ENCODE peak calls at places on chromosomes 3 and 15, in four cellular contexts. D is GM23338, V is choroid plexus epithelial cell, E is endodermal cell. K is an unnamed sample.

GRCh38 chr15:75718326-75718725 is 5.7 kb upstream of the CSPG4 start:
- DNase-seq in E (no peak), V (peak), D (no peak), K (peak)

GRCh38 chr3:126418256-126418530 is 23.5 kb downstream of the CFAP100 start:
- DNase-seq in D (no peak), E (no peak), V (no peak), K (no peak)

GRCh38 chr15:50939911-50940310 is 31.4 kb downstream of the AP4E1 start:
- DNase-seq in E (no peak), V (peak), D (no peak), K (peak)

GRCh38 chr15:57388199-57388863 is 12.0 kb downstream of the CGNL1 start:
- DNase-seq in V (no peak), E (no peak), D (no peak), K (peak)

GRCh38 chr3:14392231-14392630 is 10.2 kb upstream of the SLC6A6 start:
- DNase-seq in V (no peak), E (peak), D (peak), K (no peak)

GRCh38 chr3:98884675-98885371 is 16.7 kb downstream of the DCBLD2 start:
- DNase-seq in V (peak), D (no peak), E (no peak), K (peak)

GRCh38 chr3:56988874-56989433 is 71.5 kb upstream of the SPATA12 start:
- DNase-seq in V (peak), D (peak), E (peak), K (peak)

GRCh38 chr3:143171656-143172055 is 52.1 kb downstream of the CHST2 start:
- DNase-seq in E (no peak), V (peak), D (no peak), K (peak)

GRCh38 chr3:16898595-16899395 is 14.0 kb downstream of the PLCL2 start:
- DNase-seq in D (no peak), E (no peak), V (no peak), K (no peak)

GRCh38 chr3:167116120-167116922 is 263.8 kb downstream of the ZBBX start:
- DNase-seq in D (no peak), V (no peak), E (peak), K (no peak)

GRCh38 chr3:149547413-149547812 is 72.9 kb downstream of the TM4SF4 start:
- DNase-seq in D (no peak), V (no peak), E (no peak), K (peak)

GRCh38 chr3:165544432-165544831 is 292.8 kb downstream of the BCHE start:
- DNase-seq in D (no peak), V (no peak), E (no peak), K (no peak)

GRCh38 chr15:42503822-42504221 is 8.4 kb downstream of the SNAP23 start:
- DNase-seq in D (no peak), V (no peak), E (no peak), K (no peak)

GRCh38 chr15:42498212-42499038 is 3.0 kb downstream of the SNAP23 start:
- DNase-seq in D (no peak), V (no peak), E (no peak), K (no peak)

GRCh38 chr15:42499888-42500609 is 4.6 kb downstream of the SNAP23 start:
- DNase-seq in V (peak), E (no peak), D (peak), K (peak)

GRCh38 chr15:42504631-42505030 is 9.2 kb downstream of the SNAP23 start:
- DNase-seq in V (peak), E (no peak), D (no peak), K (no peak)

GRCh38 chr15:42502472-42502871 is 7.0 kb downstream of the SNAP23 start:
- DNase-seq in D (no peak), E (no peak), V (no peak), K (peak)
- H3K4me3 ChIP-seq in D (no peak), E (no peak), V (no peak), K (no peak)

GRCh38 chr3:54989023-54989380 is 61.1 kb upstream of the LRTM1 start:
- DNase-seq in V (no peak), D (no peak), E (no peak), K (no peak)
- TF ChIP-seq CTCF in V (no peak), D (no peak), E (no peak), K (no peak)

DNA sequence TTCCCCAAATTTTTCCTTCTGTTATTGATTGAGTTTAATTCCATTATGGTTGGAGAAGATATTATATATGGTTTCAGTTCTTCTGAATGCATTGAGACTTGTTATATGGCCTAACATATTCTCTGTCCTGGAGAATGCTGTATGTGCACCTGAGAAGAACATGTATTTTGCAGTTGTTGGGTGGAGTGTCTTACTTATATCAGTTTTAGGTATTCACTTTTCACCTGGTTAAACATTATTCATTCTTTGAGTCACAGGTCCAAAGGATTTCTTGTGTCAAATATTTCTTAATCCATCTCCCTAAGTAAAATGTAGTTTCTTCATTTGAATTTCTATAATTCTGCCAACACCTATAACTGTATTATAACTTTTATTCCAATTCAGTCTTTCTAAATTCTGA is 17.8 kb downstream of the ACKR2 start:
- DNase-seq in V (no peak), E (no peak), D (no peak), K (no peak)
- H3K4me3 ChIP-seq in V (no peak), E (no peak), D (no peak), K (no peak)

GRCh38 chr15:37035349-37035748 is 65.0 kb downstream of the MEIS2 start:
- DNase-seq in E (no peak), D (no peak), V (no peak), K (no peak)

GRCh38 chr15:37034835-37035234 is 65.5 kb downstream of the MEIS2 start:
- DNase-seq in V (no peak), E (no peak), D (no peak), K (no peak)

GRCh38 chr15:37037256-37037655 is 63.1 kb downstream of the MEIS2 start:
- DNase-seq in D (no peak), E (no peak), V (no peak), K (no peak)

GRCh38 chr15:37032091-37032775 is 68.1 kb downstream of the MEIS2 start:
- DNase-seq in D (no peak), E (no peak), V (no peak), K (no peak)

DNA sequence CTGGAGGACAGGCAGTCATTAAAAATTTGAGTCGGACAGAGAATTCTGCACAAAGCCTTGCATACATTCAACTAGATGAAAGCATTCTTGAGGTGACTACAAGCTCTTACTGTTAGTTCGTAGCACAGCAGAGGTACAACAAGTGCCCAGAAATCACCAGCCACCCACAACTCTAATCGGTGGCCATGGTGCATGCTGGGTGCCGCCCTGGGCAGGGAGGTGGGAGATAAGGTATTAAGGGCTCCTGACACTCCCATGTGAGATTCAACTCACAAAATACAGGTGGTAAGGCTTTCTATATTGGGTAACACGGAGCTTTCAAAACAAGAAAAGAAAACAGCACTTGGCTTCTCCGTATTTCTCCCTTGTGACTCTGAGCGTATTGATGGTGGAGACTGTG is 66.0 kb downstream of the MEIS2 start:
- DNase-seq in V (no peak), D (no peak), E (no peak), K (no peak)
- TF ChIP-seq CTCF in V (no peak), D (no peak), E (no peak), K (no peak)

DNA sequence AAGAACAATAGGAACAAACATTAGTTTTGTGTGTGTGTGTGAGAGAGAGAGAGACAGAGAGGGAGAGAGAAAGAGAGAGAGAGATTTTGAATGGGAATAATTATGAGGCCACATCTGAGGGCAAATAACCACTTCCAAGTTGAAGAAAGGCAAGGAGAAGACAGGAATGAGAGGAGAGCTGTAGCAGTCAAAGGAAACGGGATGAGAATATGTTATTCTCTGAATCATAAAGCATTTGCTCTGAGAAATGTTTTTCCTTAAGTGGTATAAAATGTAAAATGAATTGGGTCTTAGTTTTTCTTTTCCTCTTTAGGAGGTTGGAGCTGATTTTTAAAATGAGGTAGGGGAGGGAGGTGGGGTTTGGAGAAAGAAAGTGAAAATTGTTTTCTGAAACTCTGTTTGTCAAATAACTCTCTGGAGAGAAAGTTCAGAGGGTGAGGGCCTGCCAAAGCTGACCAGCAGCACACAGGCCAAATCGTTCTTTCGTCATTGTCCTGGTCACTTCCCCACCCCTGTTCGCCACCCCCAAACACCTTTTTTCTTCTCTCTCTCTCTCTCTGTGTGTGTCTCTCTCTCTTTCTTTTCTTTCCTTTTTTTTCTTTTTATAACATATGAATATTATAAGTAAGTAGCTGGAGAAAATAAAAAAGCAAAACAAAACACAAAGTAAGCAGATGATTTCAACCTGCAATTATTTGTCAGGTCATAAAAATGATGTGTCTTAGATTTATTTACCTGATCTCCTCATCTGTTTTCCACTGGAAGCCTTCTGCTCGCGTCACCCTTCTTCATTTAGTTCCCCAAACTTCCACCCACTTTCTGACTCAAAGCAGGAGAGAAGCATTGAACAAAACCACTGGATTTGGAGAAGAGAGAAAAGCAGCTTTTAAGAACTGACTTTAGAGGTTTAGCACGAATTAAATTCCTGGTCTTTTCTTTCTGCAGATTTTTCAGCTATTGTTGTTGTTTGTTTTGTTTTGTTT is 110.6 kb downstream of the LPP start:
- DNase-seq in D (no peak), V (peak), E (no peak), K (peak)
- H3K4me3 ChIP-seq in D (no peak), V (no peak), E (no peak), K (no peak)

DNA sequence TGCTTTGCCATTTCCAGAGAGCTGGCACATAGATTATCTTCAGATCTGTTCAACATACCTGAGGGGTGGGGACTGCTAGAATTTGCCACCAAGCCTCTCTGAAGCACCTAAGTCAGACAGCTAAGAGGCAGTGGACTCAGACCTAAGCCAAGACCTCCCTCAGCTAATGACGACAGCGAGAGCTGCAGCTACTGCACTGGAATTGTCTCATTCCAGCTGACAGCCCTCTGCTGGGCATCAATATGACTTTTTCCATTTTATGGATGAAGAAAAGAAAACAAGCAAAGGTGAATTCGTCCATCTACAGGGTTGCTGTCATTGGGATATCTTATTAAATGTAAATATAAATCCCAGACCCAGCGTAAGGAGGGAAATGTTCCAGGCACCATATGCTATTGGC is 85.3 kb upstream of the LRTM1 start:
- DNase-seq in V (peak), D (peak), E (no peak), K (peak)
- TF ChIP-seq CTCF in V (peak), D (peak), E (peak), K (no peak)

GRCh38 chr3:193800138-193801043 is 207.4 kb downstream of the OPA1 start:
- DNase-seq in E (no peak), V (no peak), D (no peak), K (no peak)

GRCh38 chr3:193795062-193795690 is 202.2 kb downstream of the OPA1 start:
- DNase-seq in V (no peak), E (peak), D (no peak), K (no peak)

GRCh38 chr3:193794002-193794835 is 201.2 kb downstream of the OPA1 start:
- DNase-seq in V (peak), D (no peak), E (peak), K (no peak)

GRCh38 chr3:193798097-193798496 is 205.1 kb downstream of the OPA1 start:
- DNase-seq in D (no peak), V (no peak), E (peak), K (no peak)

GRCh38 chr3:193796089-193796488 is 203.1 kb downstream of the OPA1 start:
- DNase-seq in D (no peak), E (peak), V (no peak), K (no peak)
- H3K4me3 ChIP-seq in D (no peak), E (no peak), V (no peak), K (no peak)